ENCODE peak calls at places on chromosomes 2 and 18, in four cellular contexts. S is hepatocyte; R is stimulated activated CD8-positive, alpha-beta memory T cell treated with anti-CD3 and anti-CD28 coated beads, Interleukin-7, amount 100 ng/mL, for 24 hours; M is ACHN. D is an unnamed sample.

GRCh38 chr2:95836151-95836550 is 155.5 kb downstream of the ANKRD36C start:
- DNase-seq in S (no peak), R (no peak), M (no peak), D (no peak)

GRCh38 chr18:48939368-48940097 is 11.2 kb downstream of the SMAD7 start:
- DNase-seq in S (no peak), R (no peak), M (no peak), D (peak; percentile 73)

GRCh38 chr18:46220116-46220515 is 115.9 kb downstream of the HAUS1 start:
- DNase-seq in S (no peak), R (no peak), M (peak; percentile 49), D (no peak)

GRCh38 chr2:159399716-159400525 is 113.4 kb upstream of the WDSUB1 start:
- DNase-seq in S (no peak), R (no peak), M (no peak), D (no peak)

GRCh38 chr18:9808190-9808529 is 77.6 kb upstream of the TXNDC2 start:
- DNase-seq in S (no peak), R (no peak), M (no peak), D (no peak)

GRCh38 chr2:199581935-199582336 is 124.2 kb upstream of the SATB2 start:
- DNase-seq in S (no peak), R (no peak), M (no peak), D (peak; percentile 39)

GRCh38 chr18:2857491-2858063 is 10.8 kb downstream of the EMILIN2 start:
- DNase-seq in S (peak; percentile 52), R (no peak), M (no peak), D (no peak)

GRCh38 chr2:12685145-12685544 is 31.6 kb upstream of the TRIB2 start:
- DNase-seq in S (no peak), R (no peak), M (no peak), D (no peak)

GRCh38 chr2:1586251-1586945 is 157.9 kb downstream of the PXDN start:
- DNase-seq in S (no peak), R (no peak), M (no peak), D (peak; percentile 43)

GRCh38 chr2:128365217-128365905 is 46.7 kb upstream of the HS6ST1 start:
- DNase-seq in S (no peak), R (no peak), M (no peak), D (no peak)

GRCh38 chr2:22282215-22282614 is 1102.8 kb upstream of the KLHL29 start:
- DNase-seq in S (peak; percentile 7), R (no peak), M (no peak), D (no peak)

GRCh38 chr18:34938102-34938501 is 103.1 kb upstream of the MAPRE2 start:
- DNase-seq in S (no peak), R (no peak), M (no peak), D (no peak)

GRCh38 chr2:219870023-219870422 is 242.6 kb downstream of the SLC4A3 start:
- DNase-seq in S (no peak), R (no peak), M (peak; percentile 31), D (no peak)

GRCh38 chr2:30421551-30422436 is 25.3 kb upstream of the LCLAT1 start:
- DNase-seq in S (peak; percentile 57), R (no peak), M (no peak), D (peak; percentile 82)

GRCh38 chr2:181683518-181684453 is 3.5 kb upstream of the NEUROD1 start:
- DNase-seq in S (peak; percentile 13), R (no peak), M (peak; percentile 20), D (peak; percentile 61)

GRCh38 chr2:235493402-235493774 is 455 bp upstream of the AGAP1 start:
- DNase-seq in S (no peak), R (no peak), M (no peak), D (peak; percentile 88)

GRCh38 chr2:148957023-148957422 is 81.5 kb upstream of the LYPD6B start:
- DNase-seq in S (no peak), R (no peak), M (no peak), D (no peak)

GRCh38 chr2:235594041-235594440 is 100.2 kb downstream of the AGAP1 start:
- DNase-seq in S (peak; percentile 91), R (no peak), M (peak; percentile 83), D (peak; percentile 81)

GRCh38 chr2:85577063-85577385 is 362 bp upstream of the VAMP8 start:
- DNase-seq in S (no peak), R (no peak), M (no peak), D (no peak)

GRCh38 chr2:127641846-127642510 is 4.0 kb upstream of the GPR17 start:
- DNase-seq in S (no peak), R (no peak), M (no peak), D (no peak)

GRCh38 chr2:149005471-149006077 is 32.9 kb upstream of the LYPD6B start:
- DNase-seq in S (no peak), R (no peak), M (no peak), D (peak; percentile 23)

GRCh38 chr2:232142502-232142901 is 181.0 kb downstream of the DIS3L2 start:
- DNase-seq in S (no peak), R (no peak), M (no peak), D (no peak)

GRCh38 chr2:9430316-9431293 is 7.2 kb downstream of the CPSF3 start:
- DNase-seq in S (no peak), R (no peak), M (no peak), D (no peak)

GRCh38 chr2:140539506-140539905 is 1591.3 kb downstream of the LRP1B start:
- DNase-seq in S (no peak), R (no peak), M (no peak), D (no peak)

GRCh38 chr18:8797206-8797605 is 91.8 kb downstream of the MTCL1 start:
- DNase-seq in S (no peak), R (no peak), M (no peak), D (no peak)

GRCh38 chr18:70249118-70249517 is 39.7 kb upstream of the SOCS6 start:
- DNase-seq in S (no peak), R (no peak), M (no peak), D (no peak)

GRCh38 chr18:7021994-7022840 is 95.4 kb downstream of the LAMA1 start:
- DNase-seq in S (peak; percentile 83), R (no peak), M (peak; percentile 60), D (peak; percentile 64)

GRCh38 chr2:36277146-36277808 is 78.3 kb upstream of the CRIM1 start:
- DNase-seq in S (no peak), R (no peak), M (peak; percentile 67), D (no peak)

GRCh38 chr2:53787255-53787910 is 539 bp downstream of the ERLEC1 start:
- DNase-seq in S (peak; percentile 26), R (no peak), M (peak; percentile 43), D (peak; percentile 32)

GRCh38 chr2:177021686-177022085 is 190.9 kb upstream of the HNRNPA3 start:
- DNase-seq in S (no peak), R (no peak), M (no peak), D (peak; percentile 70)

GRCh38 chr2:126736133-126736874 is 80.3 kb downstream of the GYPC start:
- DNase-seq in S (peak; percentile 65), R (no peak), M (no peak), D (no peak)

GRCh38 chr2:60370835-60371618 is 182.4 kb downstream of the BCL11A start:
- DNase-seq in S (no peak), R (no peak), M (no peak), D (no peak)

GRCh38 chr18:79510731-79511141 is 115.0 kb downstream of the NFATC1 start:
- DNase-seq in S (no peak), R (no peak), M (no peak), D (no peak)

GRCh38 chr18:22198163-22198562 is 28.8 kb downstream of the GATA6 start:
- DNase-seq in S (no peak), R (no peak), M (no peak), D (no peak)

GRCh38 chr2:161436411-161436810 is 20.3 kb downstream of the TBR1 start:
- DNase-seq in S (no peak), R (no peak), M (no peak), D (no peak)

GRCh38 chr2:207133493-207133861 is 32.3 kb downstream of the KLF7 start:
- DNase-seq in S (no peak), R (no peak), M (peak; percentile 37), D (peak; percentile 72)

GRCh38 chr2:24083567-24084385 is 858 bp downstream of the TP53I3 start:
- DNase-seq in S (peak; percentile 93), R (peak; percentile 4), M (peak; percentile 94), D (peak; percentile 94)